ENCODE peak calls at places on chromosomes 6 and 20, in six cellular contexts. N is cardiac muscle cell, H is astrocyte of the spinal cord, Q is IMR-90, J is ovary, E is neural progenitor cell. P is an unnamed sample.
A peak's percentile ranks its signal among the peaks of the same experiment; 100 is the strongest.

GRCh38 chr6:169897601-169898358 is 146.4 kb downstream of the ERMARD start:
- DNase-seq in J (no peak), E (no peak), Q (no peak), H (no peak), N (no peak), P (no peak)

GRCh38 chr6:79498842-79499241 is 38.4 kb downstream of the LCA5 start:
- DNase-seq in N (no peak), H (no peak), J (no peak), E (no peak), Q (no peak), P (no peak)

GRCh38 chr6:20117474-20117873 is 94.8 kb downstream of the MBOAT1 start:
- DNase-seq in Q (peak; percentile 19), J (no peak), E (no peak), N (no peak), H (no peak), P (no peak)

GRCh38 chr20:37007898-37008649 is 56.6 kb upstream of the SAMHD1 start:
- DNase-seq in N (peak; percentile 59), Q (peak; percentile 56), H (peak; percentile 44), E (no peak), J (no peak), P (no peak)

GRCh38 chr20:32924781-32925180 is 66.1 kb downstream of the EFCAB8 start:
- DNase-seq in N (no peak), E (no peak), Q (no peak), J (no peak), H (no peak), P (no peak)

GRCh38 chr6:117346142-117346930 is 79.4 kb downstream of the ROS1 start:
- DNase-seq in J (no peak), H (peak; percentile 49), Q (peak; percentile 28), E (peak; percentile 4), N (peak; percentile 41), P (no peak)

GRCh38 chr6:44270526-44271405 is 516 bp downstream of the TMEM151B start:
- DNase-seq in N (no peak), J (peak; percentile 40), Q (no peak), E (peak; percentile 90), H (no peak), P (no peak)

GRCh38 chr6:151757506-151757955 is 50.0 kb upstream of the ESR1 start:
- DNase-seq in H (no peak), Q (no peak), N (no peak), J (no peak), E (no peak), P (no peak)

GRCh38 chr6:53014034-53014433 is 18.9 kb upstream of the GSTA4 start:
- DNase-seq in J (no peak), H (no peak), N (peak; percentile 58), E (no peak), Q (peak; percentile 76), P (no peak)

GRCh38 chr20:14751191-14751590 is 413.8 kb upstream of the FLRT3 start:
- DNase-seq in Q (no peak), H (no peak), N (no peak), E (no peak), J (no peak), P (no peak)

GRCh38 chr6:151975795-151976194 is 168.3 kb downstream of the ESR1 start:
- DNase-seq in E (no peak), N (no peak), Q (no peak), J (no peak), H (no peak), P (no peak)

GRCh38 chr20:21956591-21956990 is 251.1 kb downstream of the PAX1 start:
- DNase-seq in H (no peak), Q (no peak), E (no peak), N (no peak), J (no peak), P (no peak)

GRCh38 chr20:49627329-49627761 is 59.4 kb upstream of the PTGIS start:
- DNase-seq in Q (no peak), N (no peak), E (no peak), J (peak; percentile 7), H (no peak), P (no peak)

GRCh38 chr20:16574656-16575355 is 1.6 kb upstream of the KIF16B start:
- DNase-seq in J (peak; percentile 86), Q (peak; percentile 68), E (peak; percentile 89), H (peak; percentile 83), N (peak; percentile 87), P (peak; percentile 41)

GRCh38 chr20:58135441-58136170 is 92.8 kb downstream of the ANKRD60 start:
- DNase-seq in N (no peak), Q (no peak), E (no peak), J (no peak), H (no peak), P (no peak)

GRCh38 chr6:18091382-18091781 is 31.1 kb downstream of the NHLRC1 start:
- DNase-seq in Q (no peak), J (no peak), N (no peak), E (no peak), H (no peak), P (no peak)

DNA sequence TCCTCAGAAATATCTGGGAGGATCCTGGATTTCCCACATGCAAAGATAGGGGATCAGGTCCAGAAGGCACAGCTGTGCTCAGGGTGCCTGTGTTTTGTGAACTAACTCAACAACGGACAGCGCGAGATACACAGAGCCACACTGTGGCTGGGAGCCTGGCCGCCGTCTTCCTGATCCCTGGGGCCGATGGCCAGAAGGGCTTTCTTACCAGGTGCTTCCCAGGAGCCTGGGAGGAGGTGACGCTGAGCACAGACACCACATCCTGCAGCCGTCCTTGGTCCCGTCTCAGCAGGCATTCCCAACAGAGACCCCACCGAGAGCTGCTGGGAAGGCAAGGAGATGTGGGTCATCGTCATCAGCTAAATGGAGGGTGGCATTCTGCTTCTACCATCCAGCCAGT is 144.6 kb upstream of the AFDN start:
- DNase-seq in J (no peak), N (no peak), E (no peak), Q (no peak), H (no peak), P (no peak)
- H3K4me3 ChIP-seq in J (no peak overlapping the region), N (no peak overlapping the region), E (no peak overlapping the region), Q (no peak overlapping the region), H (no peak overlapping the region), P (no peak overlapping the region)

DNA sequence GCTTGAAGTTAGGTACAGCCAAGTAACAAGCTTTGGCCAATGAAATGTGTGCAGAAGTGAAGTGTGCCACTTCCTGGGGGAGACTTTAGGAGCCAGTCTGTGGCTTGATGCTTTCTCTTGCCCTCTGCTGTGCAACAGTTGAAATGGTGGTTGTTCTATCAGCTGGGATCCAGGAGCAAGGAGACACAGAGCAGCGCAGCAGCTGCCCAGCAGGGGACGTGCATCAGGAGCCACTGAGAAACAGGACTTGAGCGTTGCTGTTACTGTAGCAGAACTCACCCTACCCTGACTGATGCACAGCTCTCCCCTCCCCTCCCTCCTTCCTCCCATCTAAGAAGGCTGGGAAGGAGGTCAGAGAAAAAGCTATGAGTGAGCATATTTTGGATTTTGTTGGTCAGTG is 18.9 kb upstream of the CCN5 start:
- DNase-seq in N (no peak), J (no peak), E (no peak), Q (no peak), H (no peak), P (no peak)
- TF ChIP-seq CTCF in N (no peak), J (no peak), E (no peak), Q (no peak), H (no peak), P (no peak)

GRCh38 chr6:91965872-91966271 is 1379.0 kb upstream of the MAP3K7 start:
- DNase-seq in H (no peak), Q (no peak), N (no peak), E (no peak), J (no peak), P (no peak)
- H3K4me3 ChIP-seq in H (no peak overlapping the region), Q (no peak overlapping the region), N (no peak overlapping the region), E (no peak overlapping the region), J (no peak overlapping the region), P (no peak overlapping the region)

DNA sequence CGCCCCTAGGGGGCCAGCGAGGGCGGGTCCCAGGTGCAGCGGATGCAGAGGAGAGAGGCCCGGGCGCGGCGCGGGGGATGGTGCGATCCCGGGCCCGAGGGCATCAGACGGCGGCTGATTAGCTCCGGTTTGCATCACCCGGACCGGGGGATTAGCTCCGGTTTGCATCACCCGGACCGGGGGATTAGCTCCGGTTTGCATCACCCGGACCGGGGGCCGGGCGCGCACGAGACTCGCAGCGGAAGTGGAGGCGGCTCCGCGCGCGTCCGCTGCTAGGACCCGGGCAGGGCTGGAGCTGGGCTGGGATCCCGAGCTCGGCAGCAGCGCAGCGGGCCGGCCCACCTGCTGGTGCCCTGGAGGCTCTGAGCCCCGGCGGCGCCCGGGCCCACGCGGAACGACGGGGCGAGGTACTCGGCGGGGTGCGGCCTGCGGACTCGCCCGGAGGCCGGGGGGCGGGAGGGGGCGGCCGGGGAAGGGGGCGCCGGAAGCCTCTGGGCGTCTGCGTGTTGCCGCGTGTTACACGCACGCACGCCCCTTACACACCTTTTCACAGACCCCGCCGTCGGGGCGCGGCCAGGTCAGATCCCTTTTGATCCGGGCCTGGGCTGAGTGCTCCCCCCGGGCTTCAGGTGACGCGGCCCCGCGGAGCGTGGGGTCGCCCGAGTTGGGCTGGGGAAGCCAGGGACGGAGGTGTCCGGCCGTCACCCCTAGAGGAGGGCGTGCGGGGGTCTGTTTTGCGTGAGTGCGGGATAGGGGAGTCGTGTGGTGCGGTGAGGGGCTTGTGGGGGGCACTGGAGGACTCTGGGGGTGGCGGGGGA is 412 bp downstream of the TRIB3 start:
- DNase-seq in N (peak; percentile 81), J (peak; percentile 43), E (peak; percentile 79), H (peak; percentile 58), Q (peak; percentile 57), P (no peak)
- TF ChIP-seq CTCF in N (peak; percentile 12), J (no peak), E (peak; percentile 19), H (peak; percentile 6), Q (no peak), P (no peak)

DNA sequence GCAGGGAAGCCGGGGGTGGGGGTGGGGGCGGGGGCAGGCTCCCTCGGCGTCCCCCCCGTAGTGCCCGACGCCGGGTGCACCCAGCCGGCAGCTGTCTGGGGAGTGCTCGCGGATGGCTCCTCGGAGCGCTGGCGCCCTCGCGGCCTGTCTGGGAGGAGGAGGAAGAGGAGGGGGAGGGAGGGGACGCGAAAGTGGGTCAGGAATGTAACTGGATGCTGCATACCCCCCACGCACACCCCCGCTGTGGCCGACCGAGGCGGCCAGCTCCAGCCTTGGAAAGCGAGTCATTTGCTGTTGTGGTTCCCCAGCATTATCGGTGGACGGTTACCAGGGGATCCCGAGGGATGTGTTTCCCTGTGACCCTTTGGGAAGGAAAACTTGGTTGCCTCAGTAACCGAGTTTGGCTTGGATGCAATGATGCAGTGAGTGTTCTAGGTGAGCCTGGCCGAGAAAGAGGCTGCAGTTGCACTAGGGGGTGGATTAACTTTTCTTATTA is 55.3 kb upstream of the RREB1 start:
- DNase-seq in H (peak; percentile 88), J (peak; percentile 79), N (peak; percentile 91), E (peak; percentile 58), Q (peak; percentile 65), P (no peak)
- H3K4me3 ChIP-seq in H (peak overlapping the region; percentile 40), J (peak overlapping the region; percentile 37), N (peak overlapping the region; percentile 40), E (peak overlapping the region; percentile 70), Q (peak overlapping the region; percentile 37), P (peak overlapping the region; percentile 73)

GRCh38 chr6:47164877-47165276 is 122.7 kb upstream of the ADGRF1 start:
- DNase-seq in J (no peak), N (no peak), E (no peak), Q (no peak), H (no peak), P (no peak)
- TF ChIP-seq CTCF in J (no peak), N (no peak), E (no peak), Q (no peak), H (no peak), P (no peak)

P was measured in esophagus squamous epithelium.